ENCODE peak calls at places on chromosomes 16 and 17, in seven cellular contexts. One of them, this sample, is unnamed.

GRCh38 chr17:82998637-82999036 is 80.8 kb upstream of the METRNL start:
- DNase-seq in H1: no peak
- DNase-seq in H54: no peak
- DNase-seq in ovary: no peak
- DNase-seq in upper lobe of left lung: no peak
- DNase-seq in lower leg skin: no peak
- DNase-seq in right lobe of liver: no peak
- DNase-seq in this sample: no peak

GRCh38 chr16:2151188-2152091 is 3.0 kb downstream of the RAB26 start:
- DNase-seq in H1: peak; percentile 73
- DNase-seq in H54: no peak
- DNase-seq in ovary: no peak
- DNase-seq in upper lobe of left lung: no peak
- DNase-seq in lower leg skin: no peak
- DNase-seq in right lobe of liver: peak; percentile 53
- DNase-seq in this sample: no peak

GRCh38 chr16:67137605-67138004 is 13.2 kb downstream of the B3GNT9 start:
- DNase-seq in H1: no peak
- DNase-seq in H54: no peak
- DNase-seq in ovary: no peak
- DNase-seq in upper lobe of left lung: no peak
- DNase-seq in lower leg skin: no peak
- DNase-seq in right lobe of liver: no peak
- DNase-seq in this sample: no peak

GRCh38 chr17:2094891-2095535 is 40.1 kb downstream of the HIC1 start:
- DNase-seq in H1: no peak
- DNase-seq in H54: no peak
- DNase-seq in ovary: no peak
- DNase-seq in upper lobe of left lung: peak; percentile 89
- DNase-seq in lower leg skin: peak; percentile 56
- DNase-seq in right lobe of liver: peak; percentile 90
- DNase-seq in this sample: peak; percentile 83

GRCh38 chr17:76131061-76131691 is 9.9 kb downstream of the FOXJ1 start:
- DNase-seq in H1: no peak
- DNase-seq in H54: no peak
- DNase-seq in ovary: no peak
- DNase-seq in upper lobe of left lung: no peak
- DNase-seq in lower leg skin: no peak
- DNase-seq in right lobe of liver: no peak
- DNase-seq in this sample: no peak

GRCh38 chr16:56140645-56141044 is 50.6 kb upstream of the GNAO1 start:
- DNase-seq in H1: no peak
- DNase-seq in H54: no peak
- DNase-seq in ovary: no peak
- DNase-seq in upper lobe of left lung: no peak
- DNase-seq in lower leg skin: no peak
- DNase-seq in right lobe of liver: no peak
- DNase-seq in this sample: no peak

GRCh38 chr16:24838554-24839266 is 7.1 kb upstream of the SLC5A11 start:
- DNase-seq in H1: no peak
- DNase-seq in H54: no peak
- DNase-seq in ovary: no peak
- DNase-seq in upper lobe of left lung: peak; percentile 47
- DNase-seq in lower leg skin: no peak
- DNase-seq in right lobe of liver: no peak
- DNase-seq in this sample: no peak

GRCh38 chr17:45050680-45051059 is 762 bp downstream of the DCAKD start:
- DNase-seq in H1: no peak
- DNase-seq in H54: no peak
- DNase-seq in ovary: no peak
- DNase-seq in upper lobe of left lung: no peak
- DNase-seq in lower leg skin: no peak
- DNase-seq in right lobe of liver: no peak
- DNase-seq in this sample: no peak

GRCh38 chr16:53433930-53434435 is 288 bp upstream of the RBL2 start:
- DNase-seq in H1: no peak
- DNase-seq in H54: no peak
- DNase-seq in ovary: no peak
- DNase-seq in upper lobe of left lung: no peak
- DNase-seq in lower leg skin: no peak
- DNase-seq in right lobe of liver: no peak
- DNase-seq in this sample: no peak

GRCh38 chr16:74448990-74449389 is 27.7 kb upstream of the CLEC18B start:
- DNase-seq in H1: no peak
- DNase-seq in H54: peak; percentile 82
- DNase-seq in ovary: peak; percentile 71
- DNase-seq in upper lobe of left lung: peak; percentile 70
- DNase-seq in lower leg skin: peak; percentile 73
- DNase-seq in right lobe of liver: no peak
- DNase-seq in this sample: peak; percentile 44

GRCh38 chr17:10756146-10756545 is 26.3 kb upstream of the TMEM220 start:
- DNase-seq in H1: no peak
- DNase-seq in H54: no peak
- DNase-seq in ovary: no peak
- DNase-seq in upper lobe of left lung: no peak
- DNase-seq in lower leg skin: no peak
- DNase-seq in right lobe of liver: no peak
- DNase-seq in this sample: no peak

GRCh38 chr17:35051579-35052239 is 11.8 kb downstream of the RFFL start:
- DNase-seq in H1: no peak
- DNase-seq in H54: no peak
- DNase-seq in ovary: no peak
- DNase-seq in upper lobe of left lung: no peak
- DNase-seq in lower leg skin: no peak
- DNase-seq in right lobe of liver: no peak
- DNase-seq in this sample: no peak

GRCh38 chr17:57615836-57616235 is 129.3 kb downstream of the CCDC182 start:
- DNase-seq in H1: no peak
- DNase-seq in H54: no peak
- DNase-seq in ovary: peak; percentile 20
- DNase-seq in upper lobe of left lung: no peak
- DNase-seq in lower leg skin: no peak
- DNase-seq in right lobe of liver: no peak
- DNase-seq in this sample: peak; percentile 36

GRCh38 chr16:87335306-87335967 is 18.2 kb upstream of the C16orf95 start:
- DNase-seq in H1: no peak
- DNase-seq in H54: no peak
- DNase-seq in ovary: no peak
- DNase-seq in upper lobe of left lung: no peak
- DNase-seq in lower leg skin: no peak
- DNase-seq in right lobe of liver: peak; percentile 52
- DNase-seq in this sample: no peak

GRCh38 chr17:38559880-38560230 is 45.9 kb downstream of the SRCIN1 start:
- DNase-seq in H1: no peak
- DNase-seq in H54: no peak
- DNase-seq in ovary: no peak
- DNase-seq in upper lobe of left lung: no peak
- DNase-seq in lower leg skin: no peak
- DNase-seq in right lobe of liver: no peak
- DNase-seq in this sample: no peak

GRCh38 chr16:66128363-66128725 is 238.1 kb upstream of the CDH5 start:
- DNase-seq in H1: no peak
- DNase-seq in H54: no peak
- DNase-seq in ovary: no peak
- DNase-seq in upper lobe of left lung: no peak
- DNase-seq in lower leg skin: no peak
- DNase-seq in right lobe of liver: no peak
- DNase-seq in this sample: no peak

GRCh38 chr17:917391-917811 is 62.2 kb downstream of the NXN start:
- DNase-seq in H1: no peak
- DNase-seq in H54: no peak
- DNase-seq in ovary: no peak
- DNase-seq in upper lobe of left lung: no peak
- DNase-seq in lower leg skin: no peak
- DNase-seq in right lobe of liver: no peak
- DNase-seq in this sample: no peak
- TF ChIP-seq POLR2A in H1: no peak
- TF ChIP-seq POLR2A in H54: no peak
- TF ChIP-seq POLR2A in ovary: no peak
- TF ChIP-seq POLR2A in upper lobe of left lung: no peak
- TF ChIP-seq POLR2A in lower leg skin: no peak
- TF ChIP-seq POLR2A in right lobe of liver: no peak
- TF ChIP-seq POLR2A in this sample: no peak

GRCh38 chr17:27780441-27781404 is 19.6 kb downstream of the NOS2 start:
- DNase-seq in H1: no peak
- DNase-seq in H54: no peak
- DNase-seq in ovary: no peak
- DNase-seq in upper lobe of left lung: no peak
- DNase-seq in lower leg skin: no peak
- DNase-seq in right lobe of liver: no peak
- DNase-seq in this sample: no peak
- TF ChIP-seq POLR2A in H1: no peak
- TF ChIP-seq POLR2A in H54: no peak
- TF ChIP-seq POLR2A in ovary: no peak
- TF ChIP-seq POLR2A in upper lobe of left lung: no peak
- TF ChIP-seq POLR2A in lower leg skin: no peak
- TF ChIP-seq POLR2A in right lobe of liver: no peak
- TF ChIP-seq POLR2A in this sample: no peak

GRCh38 chr17:4053596-4053995 is 89.2 kb downstream of the ZZEF1 start:
- DNase-seq in H1: no peak
- DNase-seq in H54: no peak
- DNase-seq in ovary: no peak
- DNase-seq in upper lobe of left lung: no peak
- DNase-seq in lower leg skin: no peak
- DNase-seq in right lobe of liver: no peak
- DNase-seq in this sample: no peak
- TF ChIP-seq POLR2A in H1: no peak
- TF ChIP-seq POLR2A in H54: no peak
- TF ChIP-seq POLR2A in ovary: no peak
- TF ChIP-seq POLR2A in upper lobe of left lung: no peak
- TF ChIP-seq POLR2A in lower leg skin: no peak
- TF ChIP-seq POLR2A in right lobe of liver: no peak
- TF ChIP-seq POLR2A in this sample: no peak

GRCh38 chr17:7241783-7242716 is at the start of gene GABARAP:
- DNase-seq in H1: peak; percentile 97
- DNase-seq in H54: no peak
- DNase-seq in ovary: peak; percentile 97
- DNase-seq in upper lobe of left lung: peak; percentile 93
- DNase-seq in lower leg skin: peak; percentile 93
- DNase-seq in right lobe of liver: peak; percentile 95
- DNase-seq in this sample: peak; percentile 97
- TF ChIP-seq POLR2A in H1: peak; percentile 70
- TF ChIP-seq POLR2A in H54: peak; percentile 37
- TF ChIP-seq POLR2A in ovary: peak; percentile 82
- TF ChIP-seq POLR2A in upper lobe of left lung: peak; percentile 56
- TF ChIP-seq POLR2A in lower leg skin: no peak
- TF ChIP-seq POLR2A in right lobe of liver: peak; percentile 54
- TF ChIP-seq POLR2A in this sample: peak; percentile 87

DNA sequence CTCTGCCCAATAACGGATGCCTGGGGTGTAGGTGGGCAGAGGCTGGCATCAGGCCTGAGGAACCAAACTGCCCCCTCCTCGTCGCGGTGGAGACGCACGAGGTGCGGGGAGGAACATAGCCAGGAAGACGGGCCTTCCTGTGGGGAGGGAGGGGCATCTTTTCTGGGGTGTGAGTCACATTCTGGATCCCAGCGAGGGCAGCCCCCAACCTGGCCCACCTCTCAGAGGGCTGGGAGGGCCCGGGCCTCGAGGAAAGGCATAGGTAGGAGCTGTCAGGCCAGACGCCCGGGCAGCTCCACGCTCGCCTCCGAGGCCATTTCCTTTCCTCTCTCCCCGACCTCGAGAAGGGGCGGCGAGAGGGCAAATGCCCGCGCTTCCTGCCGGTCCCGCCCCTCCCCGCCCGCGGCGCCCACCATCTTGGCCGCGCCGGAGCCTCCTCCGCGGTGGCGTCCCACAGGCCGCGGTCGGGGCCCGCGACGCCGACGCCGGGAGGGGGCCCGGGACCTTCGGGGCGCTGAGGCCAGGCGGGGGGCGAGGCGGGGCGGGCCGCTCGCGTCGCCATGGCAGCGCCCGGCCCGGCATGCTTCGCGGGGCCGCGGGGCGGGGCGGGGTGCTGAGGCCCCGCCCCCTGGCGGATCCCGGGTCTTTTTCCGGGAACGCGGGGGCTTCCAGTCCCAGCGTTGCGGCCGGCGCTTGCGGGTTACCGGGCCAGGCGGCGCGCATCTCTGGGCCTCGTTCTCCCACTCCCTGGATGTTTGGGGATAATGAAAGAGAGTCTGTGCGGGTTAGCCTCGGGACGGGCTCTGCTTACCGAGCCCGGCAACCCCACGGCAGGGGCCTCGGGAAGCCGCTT is 13.2 kb downstream of the RAI1 start:
- DNase-seq in H1: peak; percentile 84
- DNase-seq in H54: peak; percentile 93
- DNase-seq in ovary: peak; percentile 88
- DNase-seq in upper lobe of left lung: peak; percentile 82
- DNase-seq in lower leg skin: peak; percentile 69
- DNase-seq in right lobe of liver: peak; percentile 78
- DNase-seq in this sample: no peak
- TF ChIP-seq POLR2A in H1: no peak
- TF ChIP-seq POLR2A in H54: peak; percentile 80
- TF ChIP-seq POLR2A in ovary: peak; percentile 77
- TF ChIP-seq POLR2A in upper lobe of left lung: peak; percentile 43
- TF ChIP-seq POLR2A in lower leg skin: no peak
- TF ChIP-seq POLR2A in right lobe of liver: peak; percentile 59
- TF ChIP-seq POLR2A in this sample: peak; percentile 39

DNA sequence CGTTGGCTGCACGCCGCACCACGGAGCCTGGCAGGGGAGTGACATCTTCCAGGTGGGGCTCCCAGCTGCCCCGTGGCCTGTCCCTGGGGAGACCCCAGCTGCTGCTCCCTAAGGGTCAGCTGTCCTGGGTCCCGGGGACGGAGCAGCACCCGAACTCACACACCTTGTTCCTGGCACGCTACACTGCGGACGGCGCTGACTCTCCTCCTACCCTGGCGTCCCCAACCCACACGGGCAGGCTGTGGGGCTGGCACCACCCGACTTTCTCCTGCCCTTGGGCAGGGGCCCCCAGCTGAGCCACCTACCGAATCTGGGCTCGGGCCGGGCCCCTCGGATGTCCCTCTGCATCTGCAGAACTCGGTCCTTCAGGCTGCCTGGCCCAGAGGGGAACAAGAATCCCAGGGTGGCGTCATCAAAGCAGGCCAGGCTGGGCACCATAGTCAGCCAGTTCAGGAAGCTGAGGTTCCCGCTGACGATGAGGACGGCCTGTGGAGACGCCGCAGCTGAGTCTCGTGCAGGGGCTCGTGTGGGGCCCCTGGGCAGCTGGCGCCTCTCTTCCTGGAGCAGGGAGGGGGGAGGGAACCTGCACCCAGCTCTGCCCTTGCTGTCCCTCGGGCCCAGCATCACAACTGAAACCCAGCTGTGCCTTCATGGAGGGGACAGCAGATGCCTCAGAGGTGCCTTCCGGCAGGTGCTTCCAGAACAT is 70.5 kb upstream of the GNG13 start:
- DNase-seq in H1: no peak
- DNase-seq in H54: no peak
- DNase-seq in ovary: no peak
- DNase-seq in upper lobe of left lung: no peak
- DNase-seq in lower leg skin: no peak
- DNase-seq in right lobe of liver: peak; percentile 44
- DNase-seq in this sample: no peak
- TF ChIP-seq POLR2A in H1: no peak
- TF ChIP-seq POLR2A in H54: no peak
- TF ChIP-seq POLR2A in ovary: no peak
- TF ChIP-seq POLR2A in upper lobe of left lung: no peak
- TF ChIP-seq POLR2A in lower leg skin: no peak
- TF ChIP-seq POLR2A in right lobe of liver: no peak
- TF ChIP-seq POLR2A in this sample: no peak

This sample was measured in breast epithelium.